ENCODE peak calls at places on chromosomes 13 and 19, in ten cellular contexts. V is heart left ventricle, M is transverse colon, X is H54, L is suprapubic skin, S is prostate gland, B is esophagus muscularis mucosa, A is body of pancreas, K is Peyer's patch, O is tibial nerve. Z is an unnamed sample.

GRCh38 chr19:5961969-5962945 is 15.7 kb downstream of the RANBP3 start:
- DNase-seq in M (peak), S (peak), O (peak), B (no peak), K (peak), A (peak), L (no peak), X (no peak), V (no peak), Z (no peak)

GRCh38 chr13:75685239-75685697 is 49.1 kb downstream of the LMO7 start:
- DNase-seq in A (no peak), O (no peak), X (no peak), L (no peak), K (no peak), B (no peak), M (no peak), S (peak), V (no peak), Z (no peak)

GRCh38 chr19:43784981-43785808 is 4.4 kb upstream of the KCNN4 start:
- DNase-seq in M (peak), L (no peak), K (peak), O (peak), B (no peak), X (peak), V (peak), S (peak), A (peak), Z (peak)

GRCh38 chr13:98976338-98976737 is 1.5 kb downstream of the DOCK9 start:
- DNase-seq in O (no peak), X (no peak), A (no peak), K (no peak), L (no peak), B (no peak), S (no peak), M (no peak), V (no peak), Z (no peak)

GRCh38 chr13:92259523-92259922 is 861.1 kb downstream of the GPC5 start:
- DNase-seq in A (no peak), M (no peak), S (no peak), V (no peak), X (no peak), K (no peak), O (no peak), B (no peak), L (no peak), Z (no peak)

GRCh38 chr13:95275322-95276118 is 25.7 kb downstream of the ABCC4 start:
- DNase-seq in A (no peak), S (no peak), X (no peak), B (no peak), V (no peak), L (no peak), M (no peak), K (no peak), O (no peak), Z (no peak)

GRCh38 chr13:31035162-31035951 is 102.9 kb downstream of the TEX26 start:
- DNase-seq in M (no peak), K (no peak), V (no peak), L (no peak), O (peak), S (no peak), A (no peak), B (no peak), X (no peak), Z (no peak)

GRCh38 chr19:2837430-2837829 is 3.8 kb upstream of the ZNF555 start:
- DNase-seq in B (no peak), A (no peak), S (no peak), V (no peak), L (no peak), M (no peak), K (no peak), O (no peak), X (no peak), Z (no peak)

GRCh38 chr19:11421607-11422098 is 2.5 kb upstream of the RGL3 start:
- DNase-seq in V (no peak), A (peak), O (no peak), S (no peak), M (peak), X (no peak), K (no peak), L (no peak), B (no peak), Z (no peak)

GRCh38 chr13:27619711-27620376 is 485 bp downstream of the LNX2 start:
- DNase-seq in B (no peak), V (peak), L (peak), K (peak), X (no peak), M (peak), S (peak), O (no peak), A (no peak), Z (no peak)

GRCh38 chr19:50496189-50497029 is 14.6 kb downstream of the JOSD2 start:
- DNase-seq in O (no peak), M (no peak), V (peak), K (no peak), L (no peak), S (no peak), B (no peak), A (peak), X (peak), Z (no peak)

GRCh38 chr13:37241786-37242185 is 136.3 kb upstream of the CSNK1A1L start:
- DNase-seq in L (no peak), O (no peak), S (no peak), B (no peak), K (no peak), X (no peak), M (no peak), A (no peak), V (no peak), Z (no peak)

GRCh38 chr19:33868821-33869412 is 72.2 kb downstream of the KCTD15 start:
- DNase-seq in B (peak), M (peak), A (peak), V (peak), L (no peak), X (no peak), K (no peak), O (no peak), S (peak), Z (peak)

GRCh38 chr13:74773263-74773662 is 639.1 kb upstream of the KLF12 start:
- DNase-seq in S (no peak), M (no peak), K (no peak), L (no peak), O (no peak), X (no peak), A (no peak), V (no peak), B (no peak), Z (no peak)

GRCh38 chr19:12772323-12772722 is 3.0 kb downstream of the HOOK2 start:
- DNase-seq in L (no peak), A (no peak), K (no peak), O (no peak), B (no peak), X (no peak), V (peak), M (no peak), S (no peak), Z (no peak)

GRCh38 chr13:57724486-57725272 is 93.1 kb downstream of the PCDH17 start:
- DNase-seq in B (no peak), S (no peak), A (no peak), L (no peak), K (no peak), O (no peak), M (no peak), X (no peak), V (no peak), Z (no peak)

DNA sequence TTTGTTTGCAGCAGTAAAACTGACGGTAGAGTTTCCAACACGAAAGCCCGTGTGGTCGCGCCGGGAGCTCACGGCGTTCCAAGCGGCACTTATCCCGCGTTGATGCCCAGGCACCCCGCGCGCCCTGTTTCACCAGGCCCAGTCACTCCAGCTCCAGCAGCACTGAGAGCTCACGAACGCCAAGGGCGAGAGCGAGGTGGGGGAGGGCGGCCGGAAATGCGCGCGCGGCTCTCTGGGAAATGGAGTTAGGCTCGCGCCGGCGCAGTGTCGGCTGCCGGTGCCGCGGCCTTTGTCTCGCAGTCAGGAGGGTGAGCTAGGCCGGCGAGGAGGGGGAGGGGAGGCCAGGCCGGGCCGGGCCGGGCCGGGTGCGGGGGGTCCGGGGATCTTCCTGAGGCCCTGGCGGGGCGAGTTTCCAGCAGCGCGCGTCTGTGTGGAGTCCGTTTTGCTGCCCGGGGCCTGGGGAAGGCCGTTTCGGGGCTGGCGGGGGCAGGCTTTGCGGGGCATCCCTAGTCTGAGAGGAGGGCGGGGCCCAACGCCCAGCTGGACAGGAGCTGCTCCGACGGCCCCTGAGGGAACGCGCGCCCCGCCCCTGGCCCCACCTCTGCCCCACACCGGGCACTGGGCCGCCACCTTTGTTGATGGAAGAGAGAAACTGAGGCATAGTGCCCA is at the start of gene ZNF135:
- DNase-seq in K (peak), O (peak), X (no peak), B (peak), A (peak), M (peak), L (peak), S (peak), V (peak), Z (peak)
- TF ChIP-seq POLR2A in K (no peak), O (peak), X (no peak), B (no peak), A (peak), M (no peak), L (no peak), S (peak), V (peak), Z (no peak)

GRCh38 chr19:18292810-18293641 is 11.6 kb upstream of the JUND start:
- DNase-seq in K (peak), L (peak), B (no peak), A (peak), V (peak), O (peak), X (peak), S (peak), M (peak), Z (peak)
- TF ChIP-seq POLR2A in K (peak), L (no peak), B (no peak), A (no peak), V (no peak), O (peak), X (peak), S (no peak), M (no peak), Z (no peak)

GRCh38 chr19:58554494-58555368 is at the start of gene CHMP2A:
- DNase-seq in S (peak), M (peak), A (peak), L (peak), O (peak), V (peak), X (peak), B (peak), K (peak), Z (peak)
- TF ChIP-seq POLR2A in S (peak), M (peak), A (peak), L (peak), O (peak), V (peak), X (peak), B (peak), K (peak), Z (no peak)

GRCh38 chr19:47434088-47434487 is 14.8 kb upstream of the MEIS3 start:
- DNase-seq in A (no peak), L (no peak), S (no peak), B (no peak), X (no peak), O (no peak), V (no peak), M (no peak), K (no peak), Z (no peak)

GRCh38 chr19:47433121-47433520 is 13.8 kb upstream of the MEIS3 start:
- DNase-seq in A (no peak), L (no peak), K (no peak), V (no peak), S (no peak), B (no peak), M (no peak), X (no peak), O (no peak), Z (no peak)

GRCh38 chr19:47435883-47436417 is 16.6 kb upstream of the MEIS3 start:
- DNase-seq in A (no peak), V (no peak), X (no peak), O (no peak), S (no peak), L (no peak), M (no peak), B (no peak), K (no peak), Z (no peak)

GRCh38 chr19:47436712-47437401 is 17.5 kb upstream of the MEIS3 start:
- DNase-seq in A (peak), B (peak), S (peak), K (peak), X (peak), L (peak), O (peak), V (peak), M (peak), Z (peak)

GRCh38 chr19:47435196-47435595 is 15.9 kb upstream of the MEIS3 start:
- DNase-seq in X (no peak), V (no peak), S (no peak), A (no peak), M (no peak), K (no peak), L (no peak), B (no peak), O (no peak), Z (no peak)
- TF ChIP-seq POLR2A in X (no peak), V (no peak), S (no peak), A (no peak), M (no peak), K (no peak), L (no peak), B (no peak), O (no peak), Z (no peak)

Z was measured in lower leg skin.